ENCODE peak calls at places on chromosomes 4 and X, in six cellular contexts. One of them, this sample, is unnamed.

GRCh38 chrX:113644426-113644825 is 803.8 kb upstream of the AMOT start:
- DNase-seq in suprapubic skin: no peak
- DNase-seq in cardiac muscle cell: no peak
- DNase-seq in fibroblast of pulmonary artery: peak; percentile 0
- DNase-seq in IMR-90: no peak
- DNase-seq in lower leg skin: no peak
- DNase-seq in this sample: no peak

GRCh38 chr4:12846368-12846767 is 637.8 kb downstream of the RAB28 start:
- DNase-seq in lower leg skin: no peak
- DNase-seq in IMR-90: no peak
- DNase-seq in cardiac muscle cell: no peak
- DNase-seq in suprapubic skin: no peak
- DNase-seq in fibroblast of pulmonary artery: no peak
- DNase-seq in this sample: no peak

GRCh38 chr4:41203169-41203568 is 11.2 kb downstream of the APBB2 start:
- DNase-seq in lower leg skin: no peak
- DNase-seq in IMR-90: peak; percentile 63
- DNase-seq in cardiac muscle cell: peak; percentile 25
- DNase-seq in suprapubic skin: no peak
- DNase-seq in fibroblast of pulmonary artery: peak; percentile 65
- DNase-seq in this sample: no peak

GRCh38 chr4:74934016-74934821 is 1.3 kb downstream of the PARM1 start:
- DNase-seq in lower leg skin: no peak
- DNase-seq in fibroblast of pulmonary artery: peak; percentile 24
- DNase-seq in suprapubic skin: no peak
- DNase-seq in cardiac muscle cell: peak; percentile 31
- DNase-seq in IMR-90: peak; percentile 14
- DNase-seq in this sample: no peak

GRCh38 chrX:56564921-56565861 is 1.8 kb downstream of the UBQLN2 start:
- DNase-seq in suprapubic skin: no peak
- DNase-seq in cardiac muscle cell: peak; percentile 10
- DNase-seq in IMR-90: peak; percentile 5
- DNase-seq in lower leg skin: peak; percentile 63
- DNase-seq in fibroblast of pulmonary artery: peak; percentile 3
- DNase-seq in this sample: no peak

GRCh38 chr4:51942108-51942832 is 77.9 kb downstream of the LRRC66 start:
- DNase-seq in fibroblast of pulmonary artery: no peak
- DNase-seq in cardiac muscle cell: no peak
- DNase-seq in suprapubic skin: no peak
- DNase-seq in IMR-90: no peak
- DNase-seq in lower leg skin: no peak
- DNase-seq in this sample: no peak

GRCh38 chr4:82017680-82018079 is 356.1 kb downstream of the HNRNPD start:
- DNase-seq in suprapubic skin: no peak
- DNase-seq in IMR-90: peak; percentile 32
- DNase-seq in lower leg skin: no peak
- DNase-seq in cardiac muscle cell: peak; percentile 52
- DNase-seq in fibroblast of pulmonary artery: peak; percentile 49
- DNase-seq in this sample: no peak

GRCh38 chr4:40587351-40587750 is 42.3 kb downstream of the RBM47 start:
- DNase-seq in cardiac muscle cell: no peak
- DNase-seq in fibroblast of pulmonary artery: no peak
- DNase-seq in suprapubic skin: no peak
- DNase-seq in IMR-90: no peak
- DNase-seq in lower leg skin: no peak
- DNase-seq in this sample: no peak

GRCh38 chrX:41923925-41924693 is 755 bp upstream of the CASK start:
- DNase-seq in lower leg skin: no peak
- DNase-seq in suprapubic skin: no peak
- DNase-seq in IMR-90: peak; percentile 26
- DNase-seq in fibroblast of pulmonary artery: peak; percentile 53
- DNase-seq in cardiac muscle cell: peak; percentile 61
- DNase-seq in this sample: no peak

GRCh38 chr4:124941267-124941666 is 228.7 kb upstream of the ANKRD50 start:
- DNase-seq in fibroblast of pulmonary artery: no peak
- DNase-seq in lower leg skin: no peak
- DNase-seq in cardiac muscle cell: no peak
- DNase-seq in suprapubic skin: no peak
- DNase-seq in IMR-90: peak; percentile 24
- DNase-seq in this sample: no peak

GRCh38 chrX:145393702-145394235 is 146.5 kb downstream of the SPANXN1 start:
- DNase-seq in suprapubic skin: no peak
- DNase-seq in lower leg skin: no peak
- DNase-seq in fibroblast of pulmonary artery: no peak
- DNase-seq in cardiac muscle cell: no peak
- DNase-seq in IMR-90: no peak
- DNase-seq in this sample: no peak

GRCh38 chr4:168394556-168394955 is 76.0 kb upstream of the DDX60 start:
- DNase-seq in suprapubic skin: no peak
- DNase-seq in IMR-90: no peak
- DNase-seq in fibroblast of pulmonary artery: no peak
- DNase-seq in lower leg skin: no peak
- DNase-seq in cardiac muscle cell: no peak
- DNase-seq in this sample: no peak

GRCh38 chr4:114857831-114858230 is 255.6 kb downstream of the NDST4 start:
- DNase-seq in cardiac muscle cell: no peak
- DNase-seq in IMR-90: no peak
- DNase-seq in lower leg skin: no peak
- DNase-seq in fibroblast of pulmonary artery: no peak
- DNase-seq in suprapubic skin: no peak
- DNase-seq in this sample: no peak

GRCh38 chr4:176256921-176257320 is 12.1 kb downstream of the ASB5 start:
- DNase-seq in suprapubic skin: no peak
- DNase-seq in fibroblast of pulmonary artery: no peak
- DNase-seq in IMR-90: peak; percentile 39
- DNase-seq in cardiac muscle cell: no peak
- DNase-seq in lower leg skin: no peak
- DNase-seq in this sample: no peak

GRCh38 chr4:6404611-6405416 is 67.6 kb downstream of the PPP2R2C start:
- DNase-seq in suprapubic skin: no peak
- DNase-seq in IMR-90: no peak
- DNase-seq in cardiac muscle cell: no peak
- DNase-seq in lower leg skin: no peak
- DNase-seq in fibroblast of pulmonary artery: no peak
- DNase-seq in this sample: no peak

GRCh38 chr4:26287748-26288147 is 33.1 kb upstream of the RBPJ start:
- DNase-seq in cardiac muscle cell: no peak
- DNase-seq in suprapubic skin: no peak
- DNase-seq in IMR-90: no peak
- DNase-seq in fibroblast of pulmonary artery: no peak
- DNase-seq in lower leg skin: no peak
- DNase-seq in this sample: no peak

GRCh38 chrX:17744896-17745523 is 7.7 kb downstream of the SCML1 start:
- DNase-seq in IMR-90: no peak
- DNase-seq in fibroblast of pulmonary artery: no peak
- DNase-seq in lower leg skin: no peak
- DNase-seq in cardiac muscle cell: peak; percentile 9
- DNase-seq in suprapubic skin: no peak
- DNase-seq in this sample: no peak

GRCh38 chr4:82839624-82840023 is 41.0 kb upstream of the SCD5 start:
- DNase-seq in lower leg skin: no peak
- DNase-seq in fibroblast of pulmonary artery: peak; percentile 45
- DNase-seq in cardiac muscle cell: no peak
- DNase-seq in suprapubic skin: no peak
- DNase-seq in IMR-90: peak; percentile 69
- DNase-seq in this sample: no peak

GRCh38 chr4:70511365-70511764 is 7.0 kb upstream of the AMTN start:
- DNase-seq in cardiac muscle cell: no peak
- DNase-seq in suprapubic skin: no peak
- DNase-seq in fibroblast of pulmonary artery: no peak
- DNase-seq in lower leg skin: no peak
- DNase-seq in IMR-90: no peak
- DNase-seq in this sample: no peak

GRCh38 chr4:85939595-85939994 is 420.3 kb downstream of the MAPK10 start:
- DNase-seq in cardiac muscle cell: no peak
- DNase-seq in suprapubic skin: no peak
- DNase-seq in lower leg skin: no peak
- DNase-seq in fibroblast of pulmonary artery: no peak
- DNase-seq in IMR-90: no peak
- DNase-seq in this sample: no peak

GRCh38 chrX:103637604-103638338 is 9.0 kb downstream of the TCEAL1 start:
- DNase-seq in IMR-90: peak; percentile 45
- DNase-seq in cardiac muscle cell: no peak
- DNase-seq in fibroblast of pulmonary artery: no peak
- DNase-seq in suprapubic skin: no peak
- DNase-seq in lower leg skin: no peak
- DNase-seq in this sample: no peak
- H3K4me3 ChIP-seq in IMR-90: no peak overlapping the region
- H3K4me3 ChIP-seq in cardiac muscle cell: no peak overlapping the region
- H3K4me3 ChIP-seq in fibroblast of pulmonary artery: no peak overlapping the region
- H3K4me3 ChIP-seq in suprapubic skin: no peak overlapping the region
- H3K4me3 ChIP-seq in lower leg skin: no peak overlapping the region
- H3K4me3 ChIP-seq in this sample: no peak overlapping the region

DNA sequence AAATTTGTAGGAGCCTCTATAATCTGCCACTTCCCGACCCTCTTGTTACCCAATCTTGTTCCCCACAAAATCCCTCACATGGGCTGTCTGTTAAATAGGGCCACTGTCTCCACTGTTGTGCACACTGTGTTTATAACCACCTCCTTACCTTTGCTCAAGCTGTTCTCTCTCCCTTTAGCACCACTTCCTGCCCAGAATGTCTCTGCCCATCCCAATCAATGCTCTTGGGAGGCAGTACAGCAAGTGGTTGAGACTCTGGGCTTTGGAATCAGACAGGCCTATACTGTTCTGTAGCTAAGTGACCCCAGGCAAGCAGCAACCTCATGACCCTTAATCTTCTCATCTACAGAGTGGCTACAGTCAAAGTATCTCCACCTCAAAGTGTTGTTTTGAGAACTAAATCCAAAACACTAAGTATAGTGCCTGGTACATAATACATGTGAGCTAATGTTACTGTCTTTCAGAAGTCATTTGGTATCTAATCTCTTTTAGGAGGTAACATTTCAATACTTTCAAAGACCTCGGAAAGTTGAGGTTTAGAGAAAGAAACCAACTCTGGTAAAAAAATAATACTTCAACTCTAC is 3.8 kb upstream of the TXK start:
- DNase-seq in IMR-90: no peak
- DNase-seq in cardiac muscle cell: no peak
- DNase-seq in fibroblast of pulmonary artery: no peak
- DNase-seq in suprapubic skin: no peak
- DNase-seq in lower leg skin: no peak
- DNase-seq in this sample: no peak
- H3K4me3 ChIP-seq in IMR-90: no peak overlapping the region
- H3K4me3 ChIP-seq in cardiac muscle cell: no peak overlapping the region
- H3K4me3 ChIP-seq in fibroblast of pulmonary artery: no peak overlapping the region
- H3K4me3 ChIP-seq in suprapubic skin: no peak overlapping the region
- H3K4me3 ChIP-seq in lower leg skin: no peak overlapping the region
- H3K4me3 ChIP-seq in this sample: no peak overlapping the region

GRCh38 chrX:143634701-143635442 is 1.0 kb downstream of the SLITRK4 start:
- DNase-seq in fibroblast of pulmonary artery: no peak
- DNase-seq in suprapubic skin: no peak
- DNase-seq in cardiac muscle cell: peak; percentile 51
- DNase-seq in lower leg skin: no peak
- DNase-seq in IMR-90: no peak
- DNase-seq in this sample: no peak

GRCh38 chrX:143635915-143636314 is at the start of gene SLITRK4:
- DNase-seq in suprapubic skin: no peak
- DNase-seq in fibroblast of pulmonary artery: peak; percentile 63
- DNase-seq in IMR-90: no peak
- DNase-seq in cardiac muscle cell: peak; percentile 80
- DNase-seq in lower leg skin: no peak
- DNase-seq in this sample: no peak

GRCh38 chrX:143634373-143634685 is 1.6 kb downstream of the SLITRK4 start:
- DNase-seq in lower leg skin: no peak
- DNase-seq in fibroblast of pulmonary artery: no peak
- DNase-seq in suprapubic skin: no peak
- DNase-seq in IMR-90: no peak
- DNase-seq in cardiac muscle cell: no peak
- DNase-seq in this sample: no peak

GRCh38 chrX:143633530-143634372 is 2.1 kb downstream of the SLITRK4 start:
- DNase-seq in cardiac muscle cell: peak; percentile 25
- DNase-seq in suprapubic skin: no peak
- DNase-seq in lower leg skin: no peak
- DNase-seq in fibroblast of pulmonary artery: no peak
- DNase-seq in IMR-90: no peak
- DNase-seq in this sample: no peak

DNA sequence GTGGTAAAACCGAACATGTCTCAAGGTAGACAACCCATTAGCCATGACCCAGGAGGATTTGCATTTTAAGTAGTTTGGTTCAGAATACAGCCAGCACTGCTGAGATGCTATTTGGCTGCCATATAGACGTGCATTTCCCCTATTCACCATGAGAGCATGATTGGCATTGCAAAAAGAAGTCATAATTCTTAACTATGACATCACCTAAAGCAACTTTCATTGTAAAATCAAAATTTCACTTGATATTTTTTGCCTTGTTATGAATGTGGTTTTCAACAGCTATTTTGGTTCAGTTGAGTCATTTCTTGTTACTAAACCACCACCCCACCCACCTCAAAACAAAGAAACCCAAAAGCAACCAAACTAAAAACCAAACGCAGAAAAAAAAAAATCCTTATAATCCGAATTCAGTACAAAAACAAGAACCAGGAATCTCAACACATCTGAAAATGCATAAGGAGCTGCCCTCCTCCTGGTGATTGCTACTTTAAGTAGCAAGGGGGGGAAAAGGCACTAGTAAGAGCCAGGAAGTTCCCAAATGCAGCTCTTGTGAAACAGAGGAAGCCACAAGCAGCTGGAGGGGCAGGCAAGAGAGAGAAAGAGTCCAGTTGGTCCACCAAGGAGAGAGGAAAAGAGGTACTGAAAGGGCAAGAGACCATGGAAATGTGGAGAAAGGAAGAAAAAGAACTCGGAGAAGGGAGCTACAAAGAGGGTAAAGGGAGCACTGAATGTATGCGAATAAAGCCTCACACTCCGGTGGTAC is 3.1 kb downstream of the SLITRK4 start:
- DNase-seq in suprapubic skin: no peak
- DNase-seq in fibroblast of pulmonary artery: peak; percentile 71
- DNase-seq in IMR-90: no peak
- DNase-seq in cardiac muscle cell: peak; percentile 80
- DNase-seq in lower leg skin: no peak
- DNase-seq in this sample: no peak
- H3K4me3 ChIP-seq in suprapubic skin: peak overlapping the region; percentile 51
- H3K4me3 ChIP-seq in fibroblast of pulmonary artery: peak overlapping the region; percentile 59
- H3K4me3 ChIP-seq in IMR-90: no peak overlapping the region
- H3K4me3 ChIP-seq in cardiac muscle cell: peak overlapping the region; percentile 55
- H3K4me3 ChIP-seq in lower leg skin: no peak overlapping the region
- H3K4me3 ChIP-seq in this sample: no peak overlapping the region

DNA sequence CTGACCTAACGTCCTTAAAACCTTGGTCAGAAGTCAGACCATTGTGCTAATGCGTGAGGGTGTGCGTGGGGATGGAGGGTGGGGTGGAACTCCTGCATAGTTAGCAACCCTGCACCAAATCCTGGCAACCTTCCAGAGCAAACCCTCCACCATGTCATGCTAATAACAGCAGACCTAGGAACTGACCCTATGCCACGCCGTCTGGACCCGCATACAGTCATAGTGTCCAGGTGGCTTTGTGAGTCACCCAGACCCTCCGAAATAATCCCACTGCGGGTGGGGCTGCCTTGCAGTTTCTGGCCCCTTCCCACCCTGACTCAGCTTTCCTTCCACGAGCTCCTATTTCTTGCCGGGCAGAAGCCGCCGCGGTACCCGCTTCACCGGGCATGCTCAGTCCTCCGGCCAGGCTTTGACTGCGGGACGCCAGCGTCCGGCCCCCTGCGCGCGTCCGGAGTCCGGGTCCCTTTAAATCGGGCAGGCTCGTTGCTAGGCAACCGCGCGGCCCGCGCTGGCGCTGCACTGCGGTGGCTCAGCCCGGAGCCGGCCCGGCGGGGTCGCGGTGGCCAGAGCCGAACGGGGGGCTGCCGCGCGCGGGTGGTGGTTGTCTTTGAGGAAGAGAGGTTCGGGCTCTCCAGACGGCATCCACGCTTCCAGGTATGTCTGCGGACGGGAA is at the start of gene CCDC160:
- DNase-seq in IMR-90: no peak
- DNase-seq in cardiac muscle cell: peak; percentile 34
- DNase-seq in fibroblast of pulmonary artery: peak; percentile 15
- DNase-seq in lower leg skin: no peak
- DNase-seq in suprapubic skin: no peak
- DNase-seq in this sample: no peak
- H3K4me3 ChIP-seq in IMR-90: peak within 1 kb of the TSS; percentile 41
- H3K4me3 ChIP-seq in cardiac muscle cell: peak within 1 kb of the TSS; percentile 90
- H3K4me3 ChIP-seq in fibroblast of pulmonary artery: peak within 1 kb of the TSS; percentile 42
- H3K4me3 ChIP-seq in lower leg skin: no peak within 1 kb of the TSS
- H3K4me3 ChIP-seq in suprapubic skin: peak within 1 kb of the TSS; percentile 52
- H3K4me3 ChIP-seq in this sample: peak within 1 kb of the TSS; percentile 58